ENCODE peak calls at places on chromosomes 13 and 19, in six cellular contexts. L is AG04450, R is omental fat pad, C is globus pallidus, M is HEK293T, Q is cardiac muscle cell. N is an unnamed sample.

GRCh38 chr13:52348983-52349780 is 56.8 kb downstream of the THSD1 start:
- DNase-seq in L (no peak), R (no peak), C (no peak), M (no peak), Q (peak; percentile 46), N (no peak)

GRCh38 chr13:23558675-23559536 is 11.3 kb upstream of the TNFRSF19 start:
- DNase-seq in L (peak; percentile 58), R (no peak), C (no peak), M (peak; percentile 34), Q (peak; percentile 98), N (no peak)

GRCh38 chr19:33096005-33096404 is 15.0 kb downstream of the GPATCH1 start:
- DNase-seq in L (no peak), R (no peak), C (no peak), M (no peak), Q (no peak), N (no peak)

GRCh38 chr13:87656311-87656710 is 14.9 kb upstream of the SLITRK5 start:
- DNase-seq in L (no peak), R (no peak), C (no peak), M (no peak), Q (no peak), N (no peak)

GRCh38 chr19:45419396-45419795 is 4.3 kb downstream of the ERCC1 start:
- DNase-seq in L (no peak), R (no peak), C (peak; percentile 66), M (no peak), Q (no peak), N (peak; percentile 89)

GRCh38 chr19:13207237-13208130 is 57.3 kb downstream of the IER2 start:
- DNase-seq in L (no peak), R (no peak), C (no peak), M (no peak), Q (peak; percentile 35), N (peak; percentile 63)

GRCh38 chr13:50521191-50521590 is 322.3 kb downstream of the DLEU7 start:
- DNase-seq in L (no peak), R (no peak), C (no peak), M (no peak), Q (no peak), N (peak; percentile 1)

GRCh38 chr13:52029569-52029968 is 5.1 kb downstream of the UTP14C start:
- DNase-seq in L (no peak), R (no peak), C (no peak), M (no peak), Q (no peak), N (no peak)

GRCh38 chr13:97856001-97856675 is 97.3 kb upstream of the IPO5 start:
- DNase-seq in L (no peak), R (no peak), C (peak; percentile 22), M (no peak), Q (peak; percentile 60), N (no peak)

GRCh38 chr19:40223135-40223822 is 3.2 kb downstream of the CCNP start:
- DNase-seq in L (no peak), R (no peak), C (no peak), M (no peak), Q (no peak), N (no peak)

GRCh38 chr19:35986664-35987570 is 8.1 kb upstream of the SDHAF1 start:
- DNase-seq in L (no peak), R (no peak), C (no peak), M (peak; percentile 57), Q (no peak), N (peak; percentile 39)

GRCh38 chr19:58229255-58229639 is 533 bp downstream of the ZNF544 start:
- DNase-seq in L (no peak), R (no peak), C (peak; percentile 2), M (no peak), Q (peak; percentile 36), N (peak; percentile 8)

GRCh38 chr13:95403349-95404140 is 102.3 kb upstream of the ABCC4 start:
- DNase-seq in L (no peak), R (no peak), C (no peak), M (no peak), Q (no peak), N (no peak)

GRCh38 chr19:17259118-17259780 is 5.3 kb downstream of the USHBP1 start:
- DNase-seq in L (no peak), R (no peak), C (no peak), M (no peak), Q (peak; percentile 36), N (no peak)

GRCh38 chr19:13045812-13046211 is 50.5 kb downstream of the NFIX start:
- DNase-seq in L (no peak), R (no peak), C (no peak), M (no peak), Q (no peak), N (no peak)

GRCh38 chr19:48539503-48540096 is 12.4 kb upstream of the SULT2B1 start:
- DNase-seq in L (no peak), R (no peak), C (no peak), M (no peak), Q (peak; percentile 65), N (no peak)

GRCh38 chr13:23578411-23579071 is 8.3 kb downstream of the TNFRSF19 start:
- DNase-seq in L (peak; percentile 37), R (no peak), C (peak; percentile 32), M (peak; percentile 40), Q (peak; percentile 79), N (peak; percentile 63)

GRCh38 chr13:106121173-106121754 is 414.2 kb downstream of the EFNB2 start:
- DNase-seq in L (no peak), R (no peak), C (no peak), M (no peak), Q (no peak), N (no peak)

GRCh38 chr19:1672769-1673644 is 20.6 kb upstream of the TCF3 start:
- DNase-seq in L (no peak), R (no peak), C (no peak), M (no peak), Q (no peak), N (no peak)

GRCh38 chr13:90118467-90119071 is 1228.9 kb upstream of the MIR17HG start:
- DNase-seq in L (no peak), R (no peak), C (no peak), M (no peak), Q (no peak), N (no peak)

GRCh38 chr19:41606215-41606837 is 20.5 kb downstream of the CEACAM4 start:
- DNase-seq in L (no peak), R (no peak), C (no peak), M (no peak), Q (no peak), N (no peak)

GRCh38 chr19:10289167-10289835 is 451 bp upstream of the ICAM5 start:
- DNase-seq in L (no peak), R (no peak), C (no peak), M (peak; percentile 70), Q (peak; percentile 58), N (peak; percentile 89)

GRCh38 chr13:40057228-40057627 is 401.8 kb downstream of the COG6 start:
- DNase-seq in L (no peak), R (no peak), C (no peak), M (no peak), Q (no peak), N (no peak)

GRCh38 chr13:85586856-85587255 is 212.4 kb downstream of the SLITRK6 start:
- DNase-seq in L (no peak), R (no peak), C (no peak), M (no peak), Q (no peak), N (no peak)